ENCODE peak calls at places on chromosomes 12 and 14, in eight cellular contexts. T, S, U, Q, W, A, M and D are unnamed samples.

GRCh38 chr12:132385375-132385774 is 56.0 kb upstream of the GALNT9 start:
- DNase-seq in T (no peak), S (no peak), U (no peak), Q (no peak), W (no peak), A (no peak), M (no peak), D (no peak)

GRCh38 chr14:74616996-74617700 is 5.1 kb upstream of the LTBP2 start:
- DNase-seq in T (no peak), S (no peak), U (peak), Q (peak), W (no peak), A (no peak), M (no peak), D (no peak)

GRCh38 chr14:68977741-68978549 is 1.2 kb downstream of the ACTN1 start:
- DNase-seq in T (peak), S (peak), U (peak), Q (peak), W (peak), A (peak), M (peak), D (peak)

GRCh38 chr14:20836668-20837338 is 34.2 kb upstream of the RNASE1 start:
- DNase-seq in T (peak), S (no peak), U (peak), Q (peak), W (no peak), A (no peak), M (peak), D (no peak)

GRCh38 chr12:85829391-85829790 is 6.8 kb downstream of the RASSF9 start:
- DNase-seq in T (peak), S (no peak), U (peak), Q (peak), W (no peak), A (no peak), M (no peak), D (no peak)

GRCh38 chr14:55411426-55412389 is at the start of gene ATG14:
- DNase-seq in T (peak), S (peak), U (peak), Q (peak), W (peak), A (peak), M (peak), D (peak)

GRCh38 chr12:4270670-4271432 is 2.7 kb upstream of the CCND2 start:
- DNase-seq in T (no peak), S (peak), U (peak), Q (peak), W (peak), A (no peak), M (peak), D (peak)

GRCh38 chr14:50985124-50985815 is 41.0 kb upstream of the PYGL start:
- DNase-seq in T (no peak), S (no peak), U (no peak), Q (peak), W (no peak), A (no peak), M (no peak), D (no peak)

GRCh38 chr14:37834275-37834674 is 238.8 kb downstream of the TTC6 start:
- DNase-seq in T (no peak), S (no peak), U (no peak), Q (no peak), W (no peak), A (no peak), M (no peak), D (no peak)

GRCh38 chr14:50044040-50044651 is 72.2 kb downstream of the VCPKMT start:
- DNase-seq in T (no peak), S (no peak), U (no peak), Q (no peak), W (no peak), A (no peak), M (no peak), D (no peak)

GRCh38 chr12:58487280-58488141 is 432.8 kb downstream of the LRIG3 start:
- DNase-seq in T (peak), S (no peak), U (peak), Q (peak), W (no peak), A (no peak), M (peak), D (no peak)

GRCh38 chr12:53065975-53066593 is 13.1 kb downstream of the SPRYD3 start:
- DNase-seq in T (peak), S (peak), U (peak), Q (peak), W (peak), A (peak), M (peak), D (no peak)

GRCh38 chr12:117178301-117178700 is 12.0 kb downstream of the FBXO21 start:
- DNase-seq in T (no peak), S (no peak), U (no peak), Q (no peak), W (no peak), A (no peak), M (no peak), D (no peak)

GRCh38 chr12:52052471-52053186 is 1.4 kb downstream of the NR4A1 start:
- DNase-seq in T (no peak), S (no peak), U (peak), Q (no peak), W (no peak), A (no peak), M (no peak), D (no peak)

GRCh38 chr14:105841022-105842009 is 314.9 kb downstream of the TMEM121 start:
- DNase-seq in T (no peak), S (peak), U (no peak), Q (no peak), W (no peak), A (no peak), M (peak), D (peak)

GRCh38 chr12:50166776-50167025 is 468 bp downstream of the CERS5 start:
- DNase-seq in T (no peak), S (no peak), U (no peak), Q (no peak), W (no peak), A (peak), M (no peak), D (peak)

GRCh38 chr12:27226319-27226984 is 17.6 kb upstream of the STK38L start:
- DNase-seq in T (no peak), S (no peak), U (no peak), Q (peak), W (no peak), A (no peak), M (no peak), D (no peak)

GRCh38 chr12:122944588-122944987 is 21.7 kb downstream of the ABCB9 start:
- DNase-seq in T (peak), S (no peak), U (peak), Q (peak), W (no peak), A (no peak), M (no peak), D (no peak)

GRCh38 chr12:67222302-67222701 is 46.9 kb upstream of the CAND1 start:
- DNase-seq in T (no peak), S (no peak), U (peak), Q (peak), W (no peak), A (no peak), M (peak), D (no peak)

GRCh38 chr14:22900088-22900799 is 17.2 kb downstream of the REM2 start:
- DNase-seq in T (peak), S (peak), U (peak), Q (peak), W (peak), A (no peak), M (peak), D (no peak)

GRCh38 chr12:100741084-100741711 is 53.4 kb upstream of the ANO4 start:
- DNase-seq in T (no peak), S (no peak), U (peak), Q (peak), W (no peak), A (no peak), M (peak), D (no peak)

GRCh38 chr12:18578191-18578590 is 159.6 kb downstream of the PLCZ1 start:
- DNase-seq in T (peak), S (no peak), U (peak), Q (peak), W (no peak), A (no peak), M (no peak), D (no peak)

GRCh38 chr12:113457710-113458109 is 14.0 kb downstream of the LHX5 start:
- DNase-seq in T (no peak), S (no peak), U (no peak), Q (no peak), W (no peak), A (no peak), M (no peak), D (no peak)

GRCh38 chr12:48002179-48002601 is 2.1 kb downstream of the COL2A1 start:
- DNase-seq in T (no peak), S (no peak), U (no peak), Q (no peak), W (no peak), A (no peak), M (no peak), D (peak)

GRCh38 chr12:116406529-116406928 is 129.0 kb upstream of the MED13L start:
- DNase-seq in T (peak), S (peak), U (peak), Q (peak), W (no peak), A (peak), M (peak), D (peak)

GRCh38 chr14:24339284-24340151 is at the start of gene RIPK3:
- DNase-seq in T (no peak), S (no peak), U (no peak), Q (no peak), W (peak), A (no peak), M (peak), D (no peak)

GRCh38 chr12:11805680-11806079 is 156.2 kb downstream of the ETV6 start:
- DNase-seq in T (no peak), S (no peak), U (no peak), Q (no peak), W (no peak), A (no peak), M (no peak), D (no peak)

GRCh38 chr12:124225730-124226129 is 69.2 kb upstream of the RFLNA start:
- DNase-seq in T (no peak), S (no peak), U (no peak), Q (no peak), W (no peak), A (no peak), M (no peak), D (no peak)

GRCh38 chr12:2359725-2360629 is 307.2 kb downstream of the CACNA1C start:
- DNase-seq in T (no peak), S (no peak), U (peak), Q (no peak), W (no peak), A (no peak), M (peak), D (peak)

GRCh38 chr14:38592764-38593442 is 337.0 kb upstream of the CLEC14A start:
- DNase-seq in T (peak), S (no peak), U (no peak), Q (peak), W (no peak), A (no peak), M (no peak), D (no peak)

GRCh38 chr12:108567974-108568652 is 5.7 kb downstream of the ISCU start:
- DNase-seq in T (no peak), S (no peak), U (no peak), Q (no peak), W (no peak), A (no peak), M (no peak), D (no peak)

GRCh38 chr12:11944321-11944720 is 126.4 kb upstream of the BCL2L14 start:
- DNase-seq in T (no peak), S (no peak), U (no peak), Q (no peak), W (no peak), A (no peak), M (no peak), D (no peak)

GRCh38 chr12:6383572-6384498 is at the start of gene LTBR:
- DNase-seq in T (peak), S (peak), U (peak), Q (peak), W (peak), A (peak), M (peak), D (peak)

GRCh38 chr12:100826323-100826722 is 31.7 kb downstream of the ANO4 start:
- DNase-seq in T (peak), S (no peak), U (peak), Q (peak), W (no peak), A (no peak), M (peak), D (no peak)

GRCh38 chr12:106082216-106083175 is 56.3 kb downstream of the NUAK1 start:
- DNase-seq in T (no peak), S (peak), U (no peak), Q (no peak), W (no peak), A (no peak), M (no peak), D (no peak)

GRCh38 chr14:44010595-44010994 is 496.5 kb downstream of the FSCB start:
- DNase-seq in T (no peak), S (no peak), U (no peak), Q (no peak), W (no peak), A (no peak), M (no peak), D (no peak)

GRCh38 chr12:68074294-68075027 is 85.1 kb downstream of the IFNG start:
- DNase-seq in T (no peak), S (no peak), U (no peak), Q (no peak), W (no peak), A (no peak), M (no peak), D (no peak)

DNA sequence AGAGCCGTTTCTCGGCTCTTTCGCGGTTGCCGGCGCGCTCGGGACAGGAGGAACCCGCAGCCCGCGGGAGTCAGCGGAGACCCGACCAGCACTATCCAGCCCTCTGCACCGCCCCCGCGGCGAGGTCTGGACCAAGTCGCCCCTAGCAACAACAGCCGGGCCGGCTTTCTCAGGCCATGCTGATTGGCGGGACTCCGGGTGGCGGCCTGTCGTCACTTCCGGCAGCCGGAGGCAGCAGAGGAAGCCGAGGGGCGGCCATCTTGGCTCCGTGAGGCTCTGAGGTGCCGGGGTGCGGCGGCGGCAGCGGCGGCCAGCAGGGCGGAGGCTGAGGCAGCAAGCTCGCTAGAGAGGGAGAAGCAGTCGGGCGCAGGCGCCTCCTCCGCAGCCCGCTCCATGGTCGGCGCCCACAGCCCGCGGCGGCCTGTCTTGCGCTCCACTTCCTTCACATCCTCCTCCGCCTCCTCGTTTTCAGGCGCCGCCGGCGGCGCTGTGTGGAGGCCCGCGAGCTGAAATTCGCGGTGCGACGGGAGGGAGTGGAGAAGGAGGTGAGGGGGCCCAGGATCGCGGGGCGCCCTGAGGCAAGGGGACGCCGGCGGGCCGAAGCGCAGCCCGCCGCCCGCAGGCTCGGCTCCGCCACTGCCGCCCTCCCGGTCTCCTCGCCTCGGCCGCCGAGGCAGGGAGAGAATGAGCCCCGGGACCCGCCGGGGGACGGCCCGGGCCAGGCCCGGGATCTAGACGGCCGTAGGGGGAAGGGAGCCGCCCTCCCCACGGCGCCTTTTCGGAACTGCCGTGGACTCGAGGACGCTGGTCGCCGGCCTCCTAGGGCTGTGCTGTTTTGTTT is at the start of gene MARK3:
- DNase-seq in T (peak), S (peak), U (peak), Q (peak), W (peak), A (peak), M (peak), D (peak)
- TF ChIP-seq CTCF in T (no peak), S (peak), U (no peak), Q (no peak), W (peak), A (no peak), M (peak), D (peak)

DNA sequence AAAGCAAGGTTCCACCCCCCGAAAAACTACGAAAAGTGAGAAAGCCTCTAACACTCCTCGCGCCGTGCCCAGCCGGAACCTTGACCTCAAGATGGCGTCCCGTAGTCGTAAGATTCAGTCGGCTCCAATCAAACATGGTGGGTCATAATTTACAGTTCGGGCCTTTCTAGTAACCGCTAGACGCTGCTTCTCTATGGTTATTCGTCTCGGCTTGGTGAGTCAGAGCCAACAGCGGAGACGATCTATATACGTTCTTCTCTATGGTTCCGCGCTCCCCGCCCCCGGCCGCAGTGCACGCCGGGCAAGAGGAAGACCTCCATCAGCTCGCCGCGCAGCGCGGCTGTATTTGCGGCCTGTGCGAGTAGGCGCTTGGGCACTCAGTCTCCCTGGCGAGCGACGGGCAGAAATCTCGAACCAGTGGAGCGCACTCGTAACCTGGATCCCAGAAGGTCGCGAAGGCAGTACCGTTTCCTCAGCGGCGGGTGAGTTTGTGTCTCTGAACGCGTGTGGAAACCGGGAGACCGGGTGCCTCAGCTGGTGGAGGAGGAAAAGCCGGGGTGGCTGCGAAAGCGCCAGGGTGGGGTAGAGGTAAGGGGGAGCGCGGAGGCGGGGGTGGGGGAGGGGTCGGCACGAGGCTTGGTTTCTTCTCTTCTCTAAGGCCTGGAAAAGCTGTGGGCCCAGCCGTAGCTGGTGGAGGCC is at the start of gene RBM25:
- DNase-seq in T (peak), S (peak), U (peak), Q (peak), W (peak), A (peak), M (peak), D (peak)
- TF ChIP-seq CTCF in T (no peak), S (no peak), U (no peak), Q (no peak), W (no peak), A (no peak), M (peak), D (no peak)

DNA sequence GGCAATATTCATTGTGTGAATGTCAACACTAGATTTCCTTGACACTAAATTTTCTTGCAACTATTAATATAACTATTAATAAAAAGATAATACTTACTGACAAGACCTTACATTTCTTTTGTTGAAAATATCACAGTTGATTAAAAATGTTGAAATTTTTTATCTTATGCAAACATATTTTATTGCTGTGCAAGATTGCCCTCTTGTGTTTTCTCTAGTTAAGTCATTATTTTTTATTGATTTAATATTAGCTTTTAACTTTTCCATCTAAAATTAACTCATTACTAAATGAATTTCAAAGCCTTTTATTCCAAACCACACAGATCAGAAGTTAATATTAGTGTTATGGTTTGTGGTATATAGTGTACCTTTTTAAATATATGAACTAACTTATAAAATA is 11.7 kb upstream of the NAA30 start:
- DNase-seq in T (no peak), S (no peak), U (peak), Q (peak), W (no peak), A (no peak), M (no peak), D (no peak)
- TF ChIP-seq CTCF in T (no peak), S (no peak), U (peak), Q (no peak), W (no peak), A (no peak), M (no peak), D (no peak)

GRCh38 chr14:32908487-32909084 is 30.1 kb upstream of the NPAS3 start:
- DNase-seq in T (no peak), S (no peak), U (no peak), Q (peak), W (no peak), A (no peak), M (no peak), D (no peak)

GRCh38 chr14:32913725-32914124 is 25.0 kb upstream of the NPAS3 start:
- DNase-seq in T (no peak), S (no peak), U (peak), Q (peak), W (no peak), A (no peak), M (no peak), D (no peak)
- TF ChIP-seq CTCF in T (no peak), S (no peak), U (peak), Q (peak), W (no peak), A (no peak), M (no peak), D (no peak)

GRCh38 chr14:57293851-57294837 is 25.4 kb downstream of the AP5M1 start:
- DNase-seq in T (no peak), S (no peak), U (peak), Q (peak), W (no peak), A (no peak), M (no peak), D (no peak)
- TF ChIP-seq CTCF in T (peak), S (no peak), U (peak), Q (peak), W (peak), A (no peak), M (no peak), D (peak)

DNA sequence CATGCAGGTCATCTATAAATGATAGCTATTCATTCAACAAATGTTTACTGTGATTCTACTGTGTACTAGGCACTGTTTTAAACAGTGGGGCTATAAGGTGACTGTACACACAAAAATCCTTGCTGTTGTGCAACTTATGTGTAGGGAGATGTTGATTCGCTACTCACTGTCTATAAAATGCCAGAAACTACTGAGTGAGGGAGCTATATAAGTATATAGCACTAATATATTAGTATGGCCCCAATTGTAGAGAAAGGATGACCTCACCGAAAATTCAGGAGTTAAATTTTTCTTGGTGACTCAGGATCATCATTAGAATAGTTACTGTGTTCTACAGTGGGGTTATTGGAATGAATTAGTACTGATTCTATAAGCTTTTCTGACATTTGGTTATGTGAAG is 117.4 kb downstream of the TGFB3 start:
- DNase-seq in T (peak), S (no peak), U (peak), Q (peak), W (no peak), A (no peak), M (no peak), D (no peak)
- TF ChIP-seq CTCF in T (no peak), S (no peak), U (no peak), Q (no peak), W (no peak), A (no peak), M (no peak), D (no peak)

GRCh38 chr12:130300725-130301124 is 37.0 kb upstream of the PIWIL1 start:
- DNase-seq in T (no peak), S (no peak), U (no peak), Q (no peak), W (no peak), A (no peak), M (no peak), D (no peak)

GRCh38 chr12:130301577-130301976 is 36.1 kb upstream of the PIWIL1 start:
- DNase-seq in T (no peak), S (no peak), U (no peak), Q (no peak), W (no peak), A (no peak), M (no peak), D (no peak)

GRCh38 chr12:130298322-130298721 is 39.4 kb upstream of the PIWIL1 start:
- DNase-seq in T (no peak), S (no peak), U (no peak), Q (no peak), W (no peak), A (no peak), M (no peak), D (no peak)

GRCh38 chr12:130299574-130299973 is 38.1 kb upstream of the PIWIL1 start:
- DNase-seq in T (no peak), S (no peak), U (no peak), Q (no peak), W (no peak), A (no peak), M (no peak), D (no peak)

GRCh38 chr12:130300090-130300489 is 37.6 kb upstream of the PIWIL1 start:
- DNase-seq in T (no peak), S (no peak), U (no peak), Q (no peak), W (no peak), A (no peak), M (no peak), D (no peak)
- TF ChIP-seq CTCF in T (no peak), S (no peak), U (no peak), Q (no peak), W (no peak), A (no peak), M (no peak), D (no peak)